ENCODE peak calls at places on chromosomes 3 and 15, in four cellular contexts. One of them, this sample, is unnamed.

GRCh38 chr15:85785887-85786777 is 8.6 kb downstream of the KLHL25 start:
- DNase-seq in ELF-1: no peak
- DNase-seq in NCI-H748 treated with DMSO at 0.1 percent for 48 hours: no peak
- DNase-seq in cardiac fibroblast: peak
- DNase-seq in this sample: peak

GRCh38 chr3:170301404-170301803 is 56.1 kb upstream of the SKIL start:
- DNase-seq in NCI-H748 treated with DMSO at 0.1 percent for 48 hours: peak
- DNase-seq in cardiac fibroblast: peak
- DNase-seq in ELF-1: no peak
- DNase-seq in this sample: no peak

GRCh38 chr3:138935864-138936762 is 10.8 kb downstream of the FOXL2 start:
- DNase-seq in NCI-H748 treated with DMSO at 0.1 percent for 48 hours: no peak
- DNase-seq in cardiac fibroblast: peak
- DNase-seq in ELF-1: peak
- DNase-seq in this sample: peak

GRCh38 chr15:74664028-74664616 is 31.7 kb downstream of the EDC3 start:
- DNase-seq in cardiac fibroblast: peak
- DNase-seq in ELF-1: no peak
- DNase-seq in NCI-H748 treated with DMSO at 0.1 percent for 48 hours: no peak
- DNase-seq in this sample: peak

GRCh38 chr15:61946778-61947177 is 113.5 kb downstream of the VPS13C start:
- DNase-seq in NCI-H748 treated with DMSO at 0.1 percent for 48 hours: no peak
- DNase-seq in cardiac fibroblast: peak
- DNase-seq in ELF-1: no peak
- DNase-seq in this sample: no peak

GRCh38 chr3:68876112-68876713 is 56.1 kb downstream of the TAFA4 start:
- DNase-seq in NCI-H748 treated with DMSO at 0.1 percent for 48 hours: peak
- DNase-seq in cardiac fibroblast: peak
- DNase-seq in ELF-1: peak
- DNase-seq in this sample: peak

GRCh38 chr3:172939651-172940293 is 189.2 kb downstream of the ECT2 start:
- DNase-seq in ELF-1: peak
- DNase-seq in NCI-H748 treated with DMSO at 0.1 percent for 48 hours: no peak
- DNase-seq in cardiac fibroblast: peak
- DNase-seq in this sample: no peak

GRCh38 chr15:50880651-50881114 is 27.8 kb upstream of the AP4E1 start:
- DNase-seq in NCI-H748 treated with DMSO at 0.1 percent for 48 hours: no peak
- DNase-seq in ELF-1: no peak
- DNase-seq in cardiac fibroblast: peak
- DNase-seq in this sample: no peak

GRCh38 chr15:68849477-68849876 is 28.8 kb upstream of the ANP32A start:
- DNase-seq in cardiac fibroblast: no peak
- DNase-seq in ELF-1: no peak
- DNase-seq in NCI-H748 treated with DMSO at 0.1 percent for 48 hours: no peak
- DNase-seq in this sample: no peak

GRCh38 chr15:58520464-58520863 is 88.7 kb downstream of the LIPC start:
- DNase-seq in NCI-H748 treated with DMSO at 0.1 percent for 48 hours: no peak
- DNase-seq in cardiac fibroblast: no peak
- DNase-seq in ELF-1: no peak
- DNase-seq in this sample: no peak

GRCh38 chr3:88307666-88308065 is 157.9 kb downstream of the C3orf38 start:
- DNase-seq in ELF-1: peak
- DNase-seq in cardiac fibroblast: no peak
- DNase-seq in NCI-H748 treated with DMSO at 0.1 percent for 48 hours: no peak
- DNase-seq in this sample: no peak

GRCh38 chr3:187742351-187743171 is 2.7 kb downstream of the BCL6 start:
- DNase-seq in cardiac fibroblast: peak
- DNase-seq in NCI-H748 treated with DMSO at 0.1 percent for 48 hours: no peak
- DNase-seq in ELF-1: no peak
- DNase-seq in this sample: no peak

GRCh38 chr15:70605606-70606410 is 157.6 kb downstream of the UACA start:
- DNase-seq in ELF-1: peak
- DNase-seq in NCI-H748 treated with DMSO at 0.1 percent for 48 hours: no peak
- DNase-seq in cardiac fibroblast: peak
- DNase-seq in this sample: no peak

GRCh38 chr3:40020689-40021088 is 211.3 kb downstream of the MYRIP start:
- DNase-seq in ELF-1: no peak
- DNase-seq in cardiac fibroblast: no peak
- DNase-seq in NCI-H748 treated with DMSO at 0.1 percent for 48 hours: no peak
- DNase-seq in this sample: no peak

GRCh38 chr3:99872633-99873254 is 55.1 kb downstream of the CMSS1 start:
- DNase-seq in NCI-H748 treated with DMSO at 0.1 percent for 48 hours: no peak
- DNase-seq in cardiac fibroblast: no peak
- DNase-seq in ELF-1: no peak
- DNase-seq in this sample: no peak

GRCh38 chr3:122416966-122417365 is 1.1 kb upstream of the WDR5B start:
- DNase-seq in cardiac fibroblast: no peak
- DNase-seq in ELF-1: peak
- DNase-seq in NCI-H748 treated with DMSO at 0.1 percent for 48 hours: no peak
- DNase-seq in this sample: no peak

GRCh38 chr3:144362126-144362525 is 390.5 kb downstream of the DIPK2A start:
- DNase-seq in cardiac fibroblast: no peak
- DNase-seq in NCI-H748 treated with DMSO at 0.1 percent for 48 hours: no peak
- DNase-seq in ELF-1: no peak
- DNase-seq in this sample: peak

GRCh38 chr3:44159901-44160300 is 81.8 kb upstream of the TOPAZ1 start:
- DNase-seq in ELF-1: no peak
- DNase-seq in NCI-H748 treated with DMSO at 0.1 percent for 48 hours: no peak
- DNase-seq in cardiac fibroblast: no peak
- DNase-seq in this sample: no peak

GRCh38 chr15:40796041-40796440 is 10.8 kb upstream of the ZFYVE19 start:
- DNase-seq in NCI-H748 treated with DMSO at 0.1 percent for 48 hours: no peak
- DNase-seq in cardiac fibroblast: no peak
- DNase-seq in ELF-1: no peak
- DNase-seq in this sample: no peak

GRCh38 chr15:43775411-43775965 is 1.3 kb downstream of the ELL3 start:
- DNase-seq in ELF-1: peak
- DNase-seq in NCI-H748 treated with DMSO at 0.1 percent for 48 hours: no peak
- DNase-seq in cardiac fibroblast: peak
- DNase-seq in this sample: peak

GRCh38 chr3:130508970-130509369 is 8.0 kb upstream of the COL6A6 start:
- DNase-seq in NCI-H748 treated with DMSO at 0.1 percent for 48 hours: no peak
- DNase-seq in cardiac fibroblast: no peak
- DNase-seq in ELF-1: peak
- DNase-seq in this sample: no peak

GRCh38 chr3:159818399-159818798 is 170.2 kb upstream of the IL12A start:
- DNase-seq in NCI-H748 treated with DMSO at 0.1 percent for 48 hours: no peak
- DNase-seq in cardiac fibroblast: no peak
- DNase-seq in ELF-1: peak
- DNase-seq in this sample: no peak

GRCh38 chr15:81413851-81414250 is 39.8 kb upstream of the TMC3 start:
- DNase-seq in NCI-H748 treated with DMSO at 0.1 percent for 48 hours: no peak
- DNase-seq in ELF-1: no peak
- DNase-seq in cardiac fibroblast: no peak
- DNase-seq in this sample: no peak

GRCh38 chr15:72271895-72272212 is 500 bp downstream of the PARP6 start:
- DNase-seq in cardiac fibroblast: peak
- DNase-seq in NCI-H748 treated with DMSO at 0.1 percent for 48 hours: no peak
- DNase-seq in ELF-1: peak
- DNase-seq in this sample: no peak

GRCh38 chr3:186014866-186015265 is 77.1 kb upstream of the TRA2B start:
- DNase-seq in ELF-1: no peak
- DNase-seq in NCI-H748 treated with DMSO at 0.1 percent for 48 hours: no peak
- DNase-seq in cardiac fibroblast: no peak
- DNase-seq in this sample: no peak

GRCh38 chr3:152583913-152584312 is 251.0 kb upstream of the P2RY1 start:
- DNase-seq in ELF-1: no peak
- DNase-seq in NCI-H748 treated with DMSO at 0.1 percent for 48 hours: no peak
- DNase-seq in cardiac fibroblast: peak
- DNase-seq in this sample: no peak

This sample was measured in NCI-H510A treated with DMSO at 0.1 percent for 48 hours.